ENCODE peak calls at places on chromosomes 3 and 15, in eight cellular contexts. One of them, this sample, is unnamed.

GRCh38 chr3:61562810-61563613 is 1.6 kb downstream of the PTPRG start:
- DNase-seq in A549: peak; percentile 7
- DNase-seq in left ventricle myocardium superior: peak; percentile 60
- DNase-seq in stimulated activated CD8-positive, alpha-beta memory T cell treated with anti-CD3 and anti-CD28 coated beads, Interleukin-2, amount 100 ng/mL, for 48 hours: no peak
- DNase-seq in HT1080: no peak
- DNase-seq in lower lobe of right lung: peak; percentile 50
- DNase-seq in ureter: peak; percentile 44
- DNase-seq in activated naive CD8-positive, alpha-beta T cell treated with anti-CD3 and anti-CD28 coated beads, Interleukin-2, amount 50 U/mL, for 24 hours: peak; percentile 1
- DNase-seq in this sample: no peak

GRCh38 chr15:47756872-47757271 is 39.6 kb downstream of the SEMA6D start:
- DNase-seq in stimulated activated CD8-positive, alpha-beta memory T cell treated with anti-CD3 and anti-CD28 coated beads, Interleukin-2, amount 100 ng/mL, for 48 hours: no peak
- DNase-seq in A549: no peak
- DNase-seq in ureter: no peak
- DNase-seq in lower lobe of right lung: no peak
- DNase-seq in HT1080: peak; percentile 92
- DNase-seq in left ventricle myocardium superior: peak; percentile 25
- DNase-seq in activated naive CD8-positive, alpha-beta T cell treated with anti-CD3 and anti-CD28 coated beads, Interleukin-2, amount 50 U/mL, for 24 hours: no peak
- DNase-seq in this sample: no peak

GRCh38 chr15:88391700-88392099 is 75.5 kb downstream of the MRPL46 start:
- DNase-seq in ureter: no peak
- DNase-seq in stimulated activated CD8-positive, alpha-beta memory T cell treated with anti-CD3 and anti-CD28 coated beads, Interleukin-2, amount 100 ng/mL, for 48 hours: no peak
- DNase-seq in lower lobe of right lung: no peak
- DNase-seq in HT1080: no peak
- DNase-seq in activated naive CD8-positive, alpha-beta T cell treated with anti-CD3 and anti-CD28 coated beads, Interleukin-2, amount 50 U/mL, for 24 hours: no peak
- DNase-seq in left ventricle myocardium superior: no peak
- DNase-seq in A549: no peak
- DNase-seq in this sample: no peak

GRCh38 chr3:41103200-41103599 is 96.1 kb upstream of the CTNNB1 start:
- DNase-seq in left ventricle myocardium superior: no peak
- DNase-seq in A549: no peak
- DNase-seq in activated naive CD8-positive, alpha-beta T cell treated with anti-CD3 and anti-CD28 coated beads, Interleukin-2, amount 50 U/mL, for 24 hours: no peak
- DNase-seq in ureter: no peak
- DNase-seq in lower lobe of right lung: no peak
- DNase-seq in HT1080: no peak
- DNase-seq in stimulated activated CD8-positive, alpha-beta memory T cell treated with anti-CD3 and anti-CD28 coated beads, Interleukin-2, amount 100 ng/mL, for 48 hours: no peak
- DNase-seq in this sample: no peak

GRCh38 chr3:180755553-180755952 is 76.3 kb upstream of the CCDC39 start:
- DNase-seq in stimulated activated CD8-positive, alpha-beta memory T cell treated with anti-CD3 and anti-CD28 coated beads, Interleukin-2, amount 100 ng/mL, for 48 hours: no peak
- DNase-seq in A549: no peak
- DNase-seq in activated naive CD8-positive, alpha-beta T cell treated with anti-CD3 and anti-CD28 coated beads, Interleukin-2, amount 50 U/mL, for 24 hours: no peak
- DNase-seq in left ventricle myocardium superior: no peak
- DNase-seq in HT1080: no peak
- DNase-seq in ureter: no peak
- DNase-seq in lower lobe of right lung: no peak
- DNase-seq in this sample: no peak

GRCh38 chr15:99863527-99864198 is 130.4 kb upstream of the LYSMD4 start:
- DNase-seq in lower lobe of right lung: no peak
- DNase-seq in A549: no peak
- DNase-seq in left ventricle myocardium superior: no peak
- DNase-seq in HT1080: no peak
- DNase-seq in ureter: no peak
- DNase-seq in activated naive CD8-positive, alpha-beta T cell treated with anti-CD3 and anti-CD28 coated beads, Interleukin-2, amount 50 U/mL, for 24 hours: no peak
- DNase-seq in stimulated activated CD8-positive, alpha-beta memory T cell treated with anti-CD3 and anti-CD28 coated beads, Interleukin-2, amount 100 ng/mL, for 48 hours: no peak
- DNase-seq in this sample: no peak

GRCh38 chr15:83613716-83614115 is 40.2 kb upstream of the ADAMTSL3 start:
- DNase-seq in activated naive CD8-positive, alpha-beta T cell treated with anti-CD3 and anti-CD28 coated beads, Interleukin-2, amount 50 U/mL, for 24 hours: no peak
- DNase-seq in stimulated activated CD8-positive, alpha-beta memory T cell treated with anti-CD3 and anti-CD28 coated beads, Interleukin-2, amount 100 ng/mL, for 48 hours: no peak
- DNase-seq in A549: no peak
- DNase-seq in lower lobe of right lung: no peak
- DNase-seq in ureter: no peak
- DNase-seq in left ventricle myocardium superior: no peak
- DNase-seq in HT1080: no peak
- DNase-seq in this sample: no peak

GRCh38 chr3:156677120-156677479 is 2.7 kb downstream of the TIPARP start:
- DNase-seq in left ventricle myocardium superior: no peak
- DNase-seq in ureter: no peak
- DNase-seq in HT1080: no peak
- DNase-seq in A549: no peak
- DNase-seq in lower lobe of right lung: no peak
- DNase-seq in stimulated activated CD8-positive, alpha-beta memory T cell treated with anti-CD3 and anti-CD28 coated beads, Interleukin-2, amount 100 ng/mL, for 48 hours: no peak
- DNase-seq in activated naive CD8-positive, alpha-beta T cell treated with anti-CD3 and anti-CD28 coated beads, Interleukin-2, amount 50 U/mL, for 24 hours: no peak
- DNase-seq in this sample: no peak

GRCh38 chr3:139308156-139309017 is 35.4 kb upstream of the MRPS22 start:
- DNase-seq in ureter: no peak
- DNase-seq in lower lobe of right lung: no peak
- DNase-seq in activated naive CD8-positive, alpha-beta T cell treated with anti-CD3 and anti-CD28 coated beads, Interleukin-2, amount 50 U/mL, for 24 hours: no peak
- DNase-seq in left ventricle myocardium superior: no peak
- DNase-seq in A549: peak; percentile 56
- DNase-seq in stimulated activated CD8-positive, alpha-beta memory T cell treated with anti-CD3 and anti-CD28 coated beads, Interleukin-2, amount 100 ng/mL, for 48 hours: no peak
- DNase-seq in HT1080: no peak
- DNase-seq in this sample: no peak

GRCh38 chr15:31357148-31357547 is 30.5 kb downstream of the KLF13 start:
- DNase-seq in lower lobe of right lung: peak; percentile 48
- DNase-seq in ureter: no peak
- DNase-seq in activated naive CD8-positive, alpha-beta T cell treated with anti-CD3 and anti-CD28 coated beads, Interleukin-2, amount 50 U/mL, for 24 hours: peak; percentile 37
- DNase-seq in left ventricle myocardium superior: no peak
- DNase-seq in HT1080: no peak
- DNase-seq in A549: no peak
- DNase-seq in stimulated activated CD8-positive, alpha-beta memory T cell treated with anti-CD3 and anti-CD28 coated beads, Interleukin-2, amount 100 ng/mL, for 48 hours: no peak
- DNase-seq in this sample: no peak

GRCh38 chr3:131329774-131330173 is 51.8 kb upstream of the NUDT16 start:
- DNase-seq in A549: no peak
- DNase-seq in left ventricle myocardium superior: no peak
- DNase-seq in ureter: no peak
- DNase-seq in lower lobe of right lung: no peak
- DNase-seq in HT1080: no peak
- DNase-seq in stimulated activated CD8-positive, alpha-beta memory T cell treated with anti-CD3 and anti-CD28 coated beads, Interleukin-2, amount 100 ng/mL, for 48 hours: no peak
- DNase-seq in activated naive CD8-positive, alpha-beta T cell treated with anti-CD3 and anti-CD28 coated beads, Interleukin-2, amount 50 U/mL, for 24 hours: no peak
- DNase-seq in this sample: no peak

GRCh38 chr3:194282436-194283122 is 68.5 kb downstream of the CPN2 start:
- DNase-seq in lower lobe of right lung: peak; percentile 37
- DNase-seq in HT1080: no peak
- DNase-seq in ureter: no peak
- DNase-seq in A549: no peak
- DNase-seq in stimulated activated CD8-positive, alpha-beta memory T cell treated with anti-CD3 and anti-CD28 coated beads, Interleukin-2, amount 100 ng/mL, for 48 hours: no peak
- DNase-seq in activated naive CD8-positive, alpha-beta T cell treated with anti-CD3 and anti-CD28 coated beads, Interleukin-2, amount 50 U/mL, for 24 hours: no peak
- DNase-seq in left ventricle myocardium superior: no peak
- DNase-seq in this sample: no peak

GRCh38 chr3:13850161-13850945 is 29.5 kb downstream of the WNT7A start:
- DNase-seq in left ventricle myocardium superior: peak; percentile 16
- DNase-seq in A549: peak; percentile 61
- DNase-seq in HT1080: peak; percentile 91
- DNase-seq in activated naive CD8-positive, alpha-beta T cell treated with anti-CD3 and anti-CD28 coated beads, Interleukin-2, amount 50 U/mL, for 24 hours: no peak
- DNase-seq in stimulated activated CD8-positive, alpha-beta memory T cell treated with anti-CD3 and anti-CD28 coated beads, Interleukin-2, amount 100 ng/mL, for 48 hours: no peak
- DNase-seq in lower lobe of right lung: peak; percentile 87
- DNase-seq in ureter: peak; percentile 74
- DNase-seq in this sample: no peak

GRCh38 chr3:185402561-185402960 is 39.6 kb downstream of the MAP3K13 start:
- DNase-seq in stimulated activated CD8-positive, alpha-beta memory T cell treated with anti-CD3 and anti-CD28 coated beads, Interleukin-2, amount 100 ng/mL, for 48 hours: no peak
- DNase-seq in activated naive CD8-positive, alpha-beta T cell treated with anti-CD3 and anti-CD28 coated beads, Interleukin-2, amount 50 U/mL, for 24 hours: no peak
- DNase-seq in ureter: no peak
- DNase-seq in lower lobe of right lung: no peak
- DNase-seq in HT1080: no peak
- DNase-seq in left ventricle myocardium superior: no peak
- DNase-seq in A549: no peak
- DNase-seq in this sample: peak; percentile 95

GRCh38 chr15:70627734-70628541 is 135.4 kb downstream of the UACA start:
- DNase-seq in ureter: no peak
- DNase-seq in HT1080: peak; percentile 60
- DNase-seq in stimulated activated CD8-positive, alpha-beta memory T cell treated with anti-CD3 and anti-CD28 coated beads, Interleukin-2, amount 100 ng/mL, for 48 hours: no peak
- DNase-seq in lower lobe of right lung: no peak
- DNase-seq in A549: no peak
- DNase-seq in activated naive CD8-positive, alpha-beta T cell treated with anti-CD3 and anti-CD28 coated beads, Interleukin-2, amount 50 U/mL, for 24 hours: no peak
- DNase-seq in left ventricle myocardium superior: no peak
- DNase-seq in this sample: no peak

GRCh38 chr3:12294885-12295580 is 6.2 kb downstream of the PPARG start:
- DNase-seq in stimulated activated CD8-positive, alpha-beta memory T cell treated with anti-CD3 and anti-CD28 coated beads, Interleukin-2, amount 100 ng/mL, for 48 hours: no peak
- DNase-seq in left ventricle myocardium superior: no peak
- DNase-seq in lower lobe of right lung: no peak
- DNase-seq in HT1080: peak; percentile 54
- DNase-seq in A549: peak; percentile 49
- DNase-seq in activated naive CD8-positive, alpha-beta T cell treated with anti-CD3 and anti-CD28 coated beads, Interleukin-2, amount 50 U/mL, for 24 hours: no peak
- DNase-seq in ureter: no peak
- DNase-seq in this sample: no peak

GRCh38 chr15:70226337-70226980 is 128.7 kb upstream of the TLE3 start:
- DNase-seq in HT1080: no peak
- DNase-seq in stimulated activated CD8-positive, alpha-beta memory T cell treated with anti-CD3 and anti-CD28 coated beads, Interleukin-2, amount 100 ng/mL, for 48 hours: no peak
- DNase-seq in lower lobe of right lung: no peak
- DNase-seq in A549: no peak
- DNase-seq in activated naive CD8-positive, alpha-beta T cell treated with anti-CD3 and anti-CD28 coated beads, Interleukin-2, amount 50 U/mL, for 24 hours: no peak
- DNase-seq in left ventricle myocardium superior: no peak
- DNase-seq in ureter: no peak
- DNase-seq in this sample: no peak

GRCh38 chr3:159828542-159828943 is 160.1 kb upstream of the IL12A start:
- DNase-seq in lower lobe of right lung: no peak
- DNase-seq in A549: peak; percentile 38
- DNase-seq in HT1080: peak; percentile 64
- DNase-seq in stimulated activated CD8-positive, alpha-beta memory T cell treated with anti-CD3 and anti-CD28 coated beads, Interleukin-2, amount 100 ng/mL, for 48 hours: no peak
- DNase-seq in activated naive CD8-positive, alpha-beta T cell treated with anti-CD3 and anti-CD28 coated beads, Interleukin-2, amount 50 U/mL, for 24 hours: no peak
- DNase-seq in ureter: no peak
- DNase-seq in left ventricle myocardium superior: no peak
- DNase-seq in this sample: peak; percentile 30

GRCh38 chr3:196189608-196190347 is 21.4 kb downstream of the ZDHHC19 start:
- DNase-seq in A549: no peak
- DNase-seq in stimulated activated CD8-positive, alpha-beta memory T cell treated with anti-CD3 and anti-CD28 coated beads, Interleukin-2, amount 100 ng/mL, for 48 hours: no peak
- DNase-seq in activated naive CD8-positive, alpha-beta T cell treated with anti-CD3 and anti-CD28 coated beads, Interleukin-2, amount 50 U/mL, for 24 hours: no peak
- DNase-seq in lower lobe of right lung: no peak
- DNase-seq in left ventricle myocardium superior: no peak
- DNase-seq in HT1080: no peak
- DNase-seq in ureter: no peak
- DNase-seq in this sample: no peak

GRCh38 chr15:55968923-55969322 is 24.5 kb downstream of the NEDD4 start:
- DNase-seq in activated naive CD8-positive, alpha-beta T cell treated with anti-CD3 and anti-CD28 coated beads, Interleukin-2, amount 50 U/mL, for 24 hours: no peak
- DNase-seq in ureter: no peak
- DNase-seq in A549: no peak
- DNase-seq in stimulated activated CD8-positive, alpha-beta memory T cell treated with anti-CD3 and anti-CD28 coated beads, Interleukin-2, amount 100 ng/mL, for 48 hours: no peak
- DNase-seq in lower lobe of right lung: no peak
- DNase-seq in HT1080: no peak
- DNase-seq in left ventricle myocardium superior: no peak
- DNase-seq in this sample: no peak